ENCODE peak calls at places on chromosome 15, in ten cellular contexts. F is PC-3; Z is epithelial cell of esophagus; K is ovary; M is fibroblast of pulmonary artery; N is psoas muscle; C is cardiac muscle cell; X is H9; T is HFF-Myc; S is CD8-positive, alpha-beta T cell. J is an unnamed sample.

GRCh38 chr15:77209221-77209620 is 138.3 kb upstream of the TSPAN3 start:
- DNase-seq in N (no peak), C (no peak), M (no peak), T (no peak), Z (no peak), F (no peak), X (no peak), S (no peak), K (no peak), J (no peak)

GRCh38 chr15:96184297-96184696 is 146.2 kb upstream of the NR2F2 start:
- DNase-seq in M (no peak), Z (no peak), X (no peak), C (no peak), F (no peak), S (no peak), K (no peak), N (no peak), T (no peak), J (no peak)

GRCh38 chr15:90300988-90301715 is 35.7 kb downstream of the NGRN start:
- DNase-seq in X (peak; percentile 94), F (peak; percentile 64), Z (peak; percentile 59), T (no peak), M (peak; percentile 56), S (peak; percentile 42), C (peak; percentile 64), N (peak; percentile 73), K (peak; percentile 49), J (peak; percentile 55)

GRCh38 chr15:40239671-40240618 is 1.1 kb downstream of the PAK6 start:
- DNase-seq in N (no peak), K (no peak), X (no peak), F (peak; percentile 46), S (no peak), M (no peak), C (no peak), T (no peak), Z (peak; percentile 73), J (no peak)

GRCh38 chr15:89828324-89829145 is 13.9 kb upstream of the ANPEP start:
- DNase-seq in C (peak; percentile 74), F (no peak), Z (no peak), X (no peak), K (peak; percentile 42), M (peak; percentile 47), S (no peak), N (peak; percentile 77), T (no peak), J (peak; percentile 76)

GRCh38 chr15:58260911-58261267 is 122.7 kb downstream of the AQP9 start:
- DNase-seq in X (no peak), C (peak; percentile 11), T (no peak), N (peak; percentile 89), Z (peak; percentile 91), K (no peak), S (no peak), M (peak; percentile 11), F (peak; percentile 6), J (no peak)

GRCh38 chr15:78222745-78223395 is 11.5 kb downstream of the ACSBG1 start:
- DNase-seq in X (peak; percentile 9), C (no peak), S (no peak), Z (no peak), T (no peak), N (no peak), K (no peak), F (no peak), M (no peak), J (no peak)

GRCh38 chr15:75136758-75137157 is 64.9 kb upstream of the C15orf39 start:
- DNase-seq in K (no peak), F (no peak), M (no peak), Z (no peak), N (no peak), S (no peak), X (no peak), T (no peak), C (no peak), J (no peak)

GRCh38 chr15:98647774-98648653 is at the start of gene IGF1R:
- DNase-seq in F (peak; percentile 93), C (peak; percentile 94), M (peak; percentile 90), X (peak; percentile 86), S (peak; percentile 77), N (peak; percentile 93), K (peak; percentile 95), T (no peak), Z (peak; percentile 90), J (peak; percentile 91)

GRCh38 chr15:98649996-98650870 is 1.9 kb downstream of the IGF1R start:
- DNase-seq in N (peak; percentile 74), T (no peak), X (no peak), F (peak; percentile 18), Z (no peak), K (peak; percentile 68), C (no peak), S (peak; percentile 13), M (peak; percentile 36), J (peak; percentile 53)

GRCh38 chr15:98647026-98647773 is 1.1 kb upstream of the IGF1R start:
- DNase-seq in F (peak; percentile 39), Z (peak; percentile 55), C (peak; percentile 55), S (peak; percentile 51), M (peak; percentile 53), X (peak; percentile 87), N (peak; percentile 83), T (no peak), K (peak; percentile 89), J (peak; percentile 79)

GRCh38 chr15:98649621-98649995 is 1.3 kb downstream of the IGF1R start:
- DNase-seq in C (no peak), T (no peak), S (peak; percentile 34), F (no peak), N (peak; percentile 83), M (peak; percentile 36), Z (no peak), X (no peak), K (no peak), J (peak; percentile 60)

DNA sequence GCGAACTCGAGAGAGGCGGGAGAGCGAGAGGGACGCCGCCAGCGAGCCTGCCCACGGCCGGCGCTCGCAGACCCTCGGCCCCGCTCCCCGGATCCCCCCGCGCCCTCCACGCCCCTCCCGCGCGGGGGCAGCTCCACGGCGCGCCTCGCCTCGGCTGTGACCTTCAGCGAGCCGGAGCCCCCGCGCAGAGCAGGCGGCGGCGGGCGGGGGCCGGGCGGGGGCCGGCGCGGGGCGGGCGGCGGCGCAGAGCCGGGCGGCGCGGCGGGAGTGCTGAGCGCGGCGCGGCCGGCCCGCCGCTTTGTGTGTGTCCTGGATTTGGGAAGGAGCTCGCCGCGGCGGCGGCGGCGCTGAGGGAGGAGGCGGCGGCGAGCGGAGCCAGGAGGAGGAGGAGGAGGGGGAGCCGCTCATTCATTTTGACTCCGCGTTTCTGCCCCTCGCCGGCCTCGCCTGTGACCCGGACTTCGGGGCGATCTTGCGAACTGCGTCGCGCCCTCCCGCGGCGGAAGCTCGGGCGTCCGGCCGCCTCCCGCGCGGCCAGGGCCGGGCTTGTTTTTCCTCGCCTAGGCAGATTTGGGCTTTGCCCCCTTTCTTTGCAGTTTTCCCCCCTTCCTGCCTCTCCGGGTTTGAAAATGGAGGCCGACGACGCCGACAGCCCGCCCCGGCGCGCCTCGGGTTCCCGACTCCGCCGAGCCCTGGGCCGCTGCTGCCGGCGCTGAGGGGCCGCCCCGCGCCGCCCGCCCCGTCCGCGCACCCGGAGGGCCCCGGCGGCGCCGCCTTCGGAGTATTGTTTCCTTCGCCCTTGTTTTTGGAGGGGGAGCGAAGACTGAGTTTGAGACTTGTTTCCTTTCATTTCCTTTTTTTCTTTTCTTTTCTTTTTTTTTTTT is 557 bp downstream of the IGF1R start:
- DNase-seq in N (peak; percentile 76), C (peak; percentile 68), K (peak; percentile 76), T (no peak), S (peak; percentile 22), M (peak; percentile 55), X (no peak), F (peak; percentile 26), Z (peak; percentile 58), J (peak; percentile 62)
- TF ChIP-seq CTCF in N (no peak), C (no peak), K (no peak), T (no peak), S (no peak), M (no peak), X (no peak), F (no peak), Z (no peak), J (no peak)

DNA sequence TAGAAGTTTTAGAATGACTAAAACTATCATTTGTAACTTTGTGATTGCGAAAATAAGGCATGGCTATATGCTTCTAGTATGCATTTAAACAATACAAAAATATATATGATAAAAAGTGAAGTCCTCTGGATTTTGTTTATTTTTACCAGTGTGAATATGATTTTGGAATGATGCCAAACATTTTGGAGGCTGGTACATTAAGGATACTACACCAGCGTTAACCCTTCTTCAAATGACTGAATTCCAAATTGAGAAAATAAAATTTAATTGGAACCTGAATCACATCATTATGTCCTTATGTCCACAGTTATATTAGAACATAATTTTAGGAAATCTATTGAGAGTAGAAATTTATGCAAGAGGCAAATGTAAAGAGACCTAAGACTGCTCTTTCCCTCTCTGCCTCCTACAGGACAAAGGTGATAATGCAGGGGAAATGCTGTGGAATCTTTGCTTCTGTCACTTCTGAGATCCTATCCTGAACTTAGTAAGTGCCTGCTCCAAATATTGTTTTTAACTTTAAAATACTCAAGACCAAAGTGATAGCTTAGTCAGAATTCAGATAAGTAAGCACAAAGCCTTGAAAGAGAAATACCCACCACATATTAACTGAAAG is 121.1 kb upstream of the NANOGP8 start:
- DNase-seq in K (no peak), T (peak; percentile 21), Z (peak; percentile 22), S (no peak), M (peak; percentile 21), C (peak; percentile 23), N (no peak), X (no peak), F (peak; percentile 74), J (no peak)
- TF ChIP-seq CTCF in K (no peak), T (peak; percentile 67), Z (peak; percentile 40), S (no peak), M (peak; percentile 55), C (peak; percentile 42), N (no peak), X (peak; percentile 80), F (peak; percentile 84), J (no peak)

DNA sequence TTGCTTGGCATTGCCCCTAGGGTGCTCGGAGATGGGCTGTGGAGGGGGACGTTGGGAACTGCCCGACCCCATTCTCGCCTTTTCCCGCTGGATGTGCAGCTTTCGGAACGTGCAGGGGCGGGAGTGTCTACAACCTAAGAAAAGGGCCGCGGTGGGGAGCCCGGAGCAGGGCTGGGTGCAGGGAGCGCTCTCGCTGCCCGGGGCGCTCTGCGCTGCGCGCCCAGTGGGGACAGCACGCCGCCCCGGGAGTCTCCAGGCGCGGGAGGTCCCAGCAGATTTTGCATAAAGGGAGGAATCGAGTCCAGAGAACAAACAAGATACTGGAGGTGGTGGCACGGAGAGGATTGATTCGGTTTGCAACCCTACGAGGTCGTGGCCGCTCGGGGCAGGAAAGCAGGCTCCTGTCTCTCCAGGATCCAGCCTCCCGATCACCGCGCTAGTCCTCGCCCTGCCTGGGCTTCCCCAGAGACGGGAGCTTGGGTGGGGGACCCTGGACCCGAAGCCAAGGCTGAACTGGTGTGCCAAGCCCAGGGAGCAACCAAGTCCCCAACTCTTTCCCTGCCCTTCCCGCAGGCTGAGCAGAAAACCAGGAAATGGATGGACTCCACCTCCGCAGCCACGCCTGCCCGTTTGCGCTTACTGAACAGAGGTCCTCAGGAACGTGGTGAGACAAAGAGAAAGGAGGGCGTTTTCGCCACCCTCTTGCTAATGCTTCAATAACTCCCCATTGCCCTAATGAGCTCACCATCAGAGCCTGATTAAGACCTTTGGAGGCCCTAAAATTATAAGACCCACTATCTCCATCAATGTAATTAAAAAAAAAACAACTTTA is 59.7 kb downstream of the NOX5 start:
- DNase-seq in K (peak; percentile 41), S (no peak), Z (peak; percentile 70), M (peak; percentile 67), T (peak; percentile 22), F (peak; percentile 72), N (peak; percentile 68), X (peak; percentile 76), C (peak; percentile 78), J (peak; percentile 54)
- TF ChIP-seq CTCF in K (no peak), S (no peak), Z (no peak), M (peak; percentile 3), T (no peak), F (no peak), N (no peak), X (no peak), C (peak; percentile 26), J (peak; percentile 8)

GRCh38 chr15:61050844-61051569 is 178.1 kb downstream of the RORA start:
- DNase-seq in F (peak; percentile 23), X (no peak), S (no peak), T (no peak), N (no peak), M (no peak), C (no peak), K (no peak), Z (peak; percentile 16), J (no peak)

GRCh38 chr15:61049003-61049402 is 180.1 kb downstream of the RORA start:
- DNase-seq in C (no peak), M (no peak), S (no peak), F (no peak), N (no peak), X (no peak), Z (no peak), K (no peak), T (no peak), J (no peak)

GRCh38 chr15:61053401-61053800 is 175.7 kb downstream of the RORA start:
- DNase-seq in X (no peak), Z (no peak), M (no peak), F (no peak), C (no peak), K (no peak), N (no peak), T (no peak), S (no peak), J (no peak)

GRCh38 chr15:61049934-61050333 is 179.2 kb downstream of the RORA start:
- DNase-seq in F (peak; percentile 66), S (no peak), Z (peak; percentile 15), T (no peak), M (peak; percentile 28), X (no peak), K (peak; percentile 42), C (peak; percentile 41), N (no peak), J (no peak)

DNA sequence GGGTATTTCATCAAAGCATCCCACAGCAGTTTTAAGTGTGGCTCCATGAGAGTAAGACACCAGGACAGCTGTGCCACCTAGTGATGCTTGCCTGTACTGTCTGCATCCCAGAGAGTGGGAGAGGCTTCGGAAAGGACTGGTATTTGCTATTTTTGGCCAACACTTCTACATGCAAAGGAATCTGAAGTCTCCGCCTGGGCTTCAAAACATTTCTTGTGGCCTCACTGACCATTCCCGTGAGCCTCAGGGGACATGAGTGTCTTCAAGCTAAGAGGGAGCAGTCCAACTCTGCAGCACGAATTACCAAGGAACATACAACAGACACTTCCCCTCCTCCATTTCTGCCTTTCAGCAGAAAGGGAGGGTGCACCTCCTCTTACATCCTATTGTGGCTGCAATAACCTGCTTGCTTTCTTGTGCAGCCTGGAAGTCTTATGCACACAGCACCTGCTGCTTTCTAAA is 177.5 kb downstream of the RORA start:
- DNase-seq in N (peak; percentile 62), Z (peak; percentile 42), F (peak; percentile 20), K (peak; percentile 52), M (peak; percentile 75), X (peak; percentile 52), C (peak; percentile 71), T (no peak), S (no peak), J (peak; percentile 14)
- TF ChIP-seq CTCF in N (peak; percentile 64), Z (peak; percentile 64), F (peak; percentile 60), K (peak; percentile 54), M (peak; percentile 84), X (peak; percentile 70), C (peak; percentile 74), T (peak; percentile 74), S (no peak), J (peak; percentile 55)

J was measured in body of pancreas.